ENCODE peak calls at places on chromosome 11, in seven cellular contexts. X is ELF-1, S is A549, M is GM04504, Y is NCI-H187 treated with DMSO at 0.1 percent for 48 hours, G is COLO829, P is cardiac fibroblast. O is an unnamed sample.

GRCh38 chr11:61694971-61695706 is 14.9 kb downstream of the DAGLA start:
- DNase-seq in X (peak), S (no peak), M (no peak), Y (no peak), G (no peak), P (no peak), O (no peak)

GRCh38 chr11:130050272-130050671 is 19.4 kb upstream of the APLP2 start:
- DNase-seq in X (no peak), S (no peak), M (no peak), Y (no peak), G (no peak), P (no peak), O (no peak)

GRCh38 chr11:134497586-134497985 is 85.5 kb upstream of the B3GAT1 start:
- DNase-seq in X (no peak), S (no peak), M (no peak), Y (no peak), G (no peak), P (no peak), O (no peak)

GRCh38 chr11:11582261-11582701 is 39.5 kb downstream of the GALNT18 start:
- DNase-seq in X (no peak), S (no peak), M (no peak), Y (no peak), G (no peak), P (no peak), O (no peak)

GRCh38 chr11:116427903-116428637 is 344.7 kb downstream of the BUD13 start:
- DNase-seq in X (no peak), S (no peak), M (no peak), Y (peak), G (peak), P (no peak), O (no peak)

GRCh38 chr11:66607126-66607834 is 9.2 kb upstream of the RBM14 start:
- DNase-seq in X (no peak), S (no peak), M (peak), Y (no peak), G (no peak), P (peak), O (no peak)

GRCh38 chr11:66220566-66220935 is 47.9 kb upstream of the RAB1B start:
- DNase-seq in X (no peak), S (no peak), M (no peak), Y (no peak), G (no peak), P (no peak), O (no peak)

GRCh38 chr11:103552086-103552485 is 442.9 kb downstream of the DYNC2H1 start:
- DNase-seq in X (no peak), S (no peak), M (no peak), Y (no peak), G (no peak), P (peak), O (no peak)

GRCh38 chr11:85310479-85310878 is 316.7 kb downstream of the DLG2 start:
- DNase-seq in X (no peak), S (no peak), M (no peak), Y (no peak), G (no peak), P (no peak), O (no peak)

O was measured in activated CD8-positive, alpha-beta T cell treated with anti-CD3 and anti-CD28 coated beads for 36 hours.